ENCODE peak calls at places on chromosome 22, in nine cellular contexts. I, J, F, B, Z, K, S, G and V are unnamed samples.
A peak's percentile ranks its signal among the peaks of the same experiment; 100 is the strongest.

GRCh38 chr22:17970205-17970708 is 54.1 kb downstream of the MICAL3 start:
- DNase-seq in K (peak; percentile 40), F (peak; percentile 50), I (peak; percentile 71), B (no peak), S (no peak), J (no peak), G (no peak), Z (peak; percentile 65), V (no peak)

GRCh38 chr22:18056802-18057474 is 20.9 kb upstream of the PEX26 start:
- DNase-seq in I (no peak), B (no peak), G (no peak), J (no peak), F (no peak), S (no peak), Z (no peak), K (peak; percentile 46), V (no peak)

GRCh38 chr22:46546466-46547178 is 9.2 kb upstream of the CELSR1 start:
- DNase-seq in S (no peak), B (peak; percentile 31), J (peak; percentile 61), K (peak; percentile 63), Z (peak; percentile 24), F (no peak), I (no peak), G (no peak), V (no peak)

GRCh38 chr22:23058481-23059336 is 11.6 kb upstream of the GNAZ start:
- DNase-seq in K (no peak), S (no peak), G (no peak), I (no peak), F (no peak), J (no peak), B (peak; percentile 3), Z (no peak), V (no peak)

GRCh38 chr22:43996170-43996980 is 27.7 kb upstream of the PARVB start:
- DNase-seq in B (no peak), I (no peak), Z (no peak), F (no peak), J (peak; percentile 25), K (peak; percentile 44), S (no peak), G (peak; percentile 73), V (no peak)

GRCh38 chr22:38218661-38219331 is 17.0 kb downstream of the MAFF start:
- DNase-seq in G (peak; percentile 93), I (no peak), B (peak; percentile 93), S (peak; percentile 86), F (peak; percentile 73), J (peak; percentile 92), K (peak; percentile 91), Z (peak; percentile 90), V (peak; percentile 34)

GRCh38 chr22:32794449-32795213 is 6.9 kb upstream of the TIMP3 start:
- DNase-seq in Z (no peak), I (no peak), F (no peak), G (no peak), J (no peak), B (no peak), S (no peak), K (no peak), V (no peak)

GRCh38 chr22:36862251-36863242 is 1.7 kb downstream of the NCF4 start:
- DNase-seq in I (no peak), B (no peak), G (peak; percentile 74), Z (no peak), S (no peak), J (no peak), K (peak; percentile 26), F (no peak), V (no peak)

GRCh38 chr22:21775061-21775460 is 39.5 kb upstream of the YPEL1 start:
- DNase-seq in I (no peak), J (no peak), Z (no peak), G (no peak), S (no peak), F (no peak), B (no peak), K (no peak), V (no peak)

GRCh38 chr22:20533095-20533878 is 25.9 kb downstream of the MED15 start:
- DNase-seq in K (no peak), G (no peak), Z (no peak), F (no peak), J (no peak), B (no peak), S (no peak), I (no peak), V (no peak)

GRCh38 chr22:29325785-29326315 is 10.4 kb upstream of the RASL10A start:
- DNase-seq in S (no peak), F (no peak), I (no peak), B (no peak), Z (no peak), K (no peak), G (no peak), J (no peak), V (no peak)

GRCh38 chr22:48566741-48567140 is 1260.9 kb downstream of the BRD1 start:
- DNase-seq in G (no peak), I (peak; percentile 12), Z (no peak), F (no peak), K (no peak), J (no peak), S (no peak), B (no peak), V (no peak)

GRCh38 chr22:45192701-45193187 is 29.0 kb downstream of the NUP50 start:
- DNase-seq in S (no peak), I (no peak), Z (no peak), K (peak; percentile 81), B (no peak), J (no peak), F (no peak), G (no peak), V (no peak)
- TF ChIP-seq CTCF in S (no peak), I (no peak), Z (peak; percentile 51), K (no peak), B (peak; percentile 23), J (no peak), F (peak; percentile 16), G (no peak), V (no peak)

DNA sequence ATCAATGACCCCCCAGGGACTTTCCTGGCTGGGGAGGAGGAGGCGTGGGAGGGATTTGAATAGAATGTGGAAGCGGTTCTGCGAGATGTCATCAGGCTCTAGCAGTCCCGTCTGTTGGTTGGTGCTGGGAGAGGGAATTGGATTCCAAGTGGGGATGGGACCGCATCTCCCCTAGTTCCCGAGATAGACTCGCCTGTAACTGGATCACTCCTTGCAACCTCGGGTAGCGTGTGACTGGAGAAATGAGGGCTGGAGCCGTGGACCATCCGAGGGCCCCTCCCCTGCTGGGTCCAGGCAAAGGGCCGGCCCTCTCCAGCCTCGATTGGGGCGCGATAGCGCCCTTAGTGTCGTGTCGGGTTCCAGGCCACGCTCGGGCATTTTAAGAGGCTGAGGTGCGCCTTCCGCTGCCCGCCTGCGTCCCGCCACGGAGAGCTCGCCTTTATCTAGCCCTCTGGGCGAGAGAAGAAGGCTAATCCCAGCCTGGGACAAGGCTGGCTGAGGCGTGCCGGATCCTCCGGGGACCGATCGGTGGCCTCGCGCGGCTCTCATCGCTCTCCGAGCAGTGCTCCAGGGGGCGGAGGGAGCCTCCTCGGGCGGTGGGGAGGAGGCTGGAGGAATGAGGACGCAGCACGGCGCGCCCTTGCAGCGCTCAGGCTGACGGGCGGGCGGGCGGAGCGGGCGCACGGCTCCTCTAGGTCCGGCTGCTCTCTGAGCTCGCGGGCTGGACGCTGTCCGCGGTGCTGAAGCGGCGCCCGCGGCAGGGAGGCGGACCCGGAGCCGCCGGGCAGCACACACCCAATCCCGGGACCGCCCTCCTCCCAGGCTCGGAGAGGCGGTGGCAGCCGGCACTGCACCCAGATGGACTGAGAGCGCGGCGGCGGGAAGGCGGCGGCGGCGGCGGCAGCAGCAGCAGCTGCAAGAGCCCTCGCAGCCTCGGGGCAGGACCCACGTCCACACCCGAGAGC is 107.8 kb downstream of the OSBP2 start:
- DNase-seq in I (peak; percentile 89), F (peak; percentile 93), B (peak; percentile 96), Z (peak; percentile 77), K (peak; percentile 89), J (peak; percentile 90), S (peak; percentile 72), G (peak; percentile 80), V (peak; percentile 91)
- TF ChIP-seq CTCF in I (peak; percentile 45), F (peak; percentile 22), B (peak; percentile 6), Z (peak; percentile 19), K (peak; percentile 80), J (peak; percentile 73), S (peak; percentile 32), G (peak; percentile 46), V (peak; percentile 46)

GRCh38 chr22:24179478-24180210 is 1.6 kb upstream of the SUSD2 start:
- DNase-seq in B (no peak), J (no peak), F (no peak), Z (no peak), S (no peak), I (no peak), G (no peak), K (no peak), V (no peak)

GRCh38 chr22:24177456-24177855 is 3.8 kb upstream of the SUSD2 start:
- DNase-seq in G (no peak), Z (no peak), J (no peak), B (no peak), I (no peak), F (no peak), K (no peak), S (no peak), V (no peak)

GRCh38 chr22:24177045-24177444 is 4.2 kb upstream of the SUSD2 start:
- DNase-seq in S (no peak), F (no peak), B (no peak), I (no peak), Z (no peak), G (no peak), J (no peak), K (no peak), V (no peak)

GRCh38 chr22:24178021-24178431 is 3.3 kb upstream of the SUSD2 start:
- DNase-seq in S (no peak), G (no peak), B (no peak), F (no peak), Z (no peak), I (no peak), K (no peak), J (no peak), V (no peak)

DNA sequence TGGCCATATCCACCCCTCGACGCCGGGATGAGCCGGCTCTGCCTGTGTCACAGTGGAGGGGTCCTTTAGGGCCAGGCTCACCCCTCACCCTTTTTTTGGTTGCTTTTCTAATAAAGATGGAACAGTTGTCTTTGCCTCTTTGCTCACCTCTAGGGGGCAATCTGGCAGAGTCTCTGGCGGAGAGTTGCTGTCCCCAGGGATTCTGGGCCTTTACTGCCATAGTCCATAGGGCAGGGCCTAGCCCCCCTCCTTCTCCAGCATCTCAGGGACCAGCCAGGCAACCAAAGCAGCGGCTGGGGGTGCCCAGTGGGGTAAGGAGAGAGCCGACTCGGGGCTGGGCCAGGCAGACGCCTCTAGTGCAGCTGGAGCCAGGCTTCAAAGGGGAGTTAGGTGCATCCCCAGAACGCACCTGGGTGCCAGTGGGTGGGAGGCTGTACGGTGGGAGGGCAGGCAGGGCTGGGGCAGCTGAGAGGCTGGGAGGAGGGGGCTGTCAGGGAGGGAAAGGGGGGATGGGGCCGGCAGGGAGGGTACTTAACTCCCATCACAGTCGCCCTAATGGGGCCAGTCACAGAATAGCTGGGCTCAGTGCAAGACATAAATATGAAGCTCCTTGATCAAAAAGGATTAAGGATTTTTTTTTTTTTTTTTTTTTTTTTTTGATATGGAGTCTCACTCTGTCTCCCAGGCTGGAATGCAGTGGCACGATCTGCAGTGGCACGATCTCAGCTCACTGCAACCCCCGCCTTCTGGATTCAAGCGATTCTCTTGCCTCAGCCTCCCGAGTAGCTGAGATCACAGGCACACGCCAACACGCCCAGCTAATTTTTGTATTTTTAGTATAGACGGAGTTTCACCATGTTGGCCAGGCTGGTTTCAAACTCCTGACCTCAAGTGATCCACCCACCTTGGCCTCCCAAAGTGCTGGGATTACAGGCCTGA is 2.5 kb upstream of the SUSD2 start:
- DNase-seq in I (no peak), K (no peak), F (peak; percentile 56), Z (no peak), G (no peak), J (no peak), S (no peak), B (no peak), V (no peak)
- TF ChIP-seq CTCF in I (peak; percentile 60), K (no peak), F (peak; percentile 49), Z (peak; percentile 68), G (no peak), J (no peak), S (no peak), B (peak; percentile 23), V (peak; percentile 37)

GRCh38 chr22:50176850-50177536 is 6.5 kb downstream of the PANX2 start:
- DNase-seq in S (no peak), I (no peak), J (no peak), G (peak; percentile 59), K (no peak), Z (no peak), B (no peak), F (no peak), V (no peak)
- TF ChIP-seq CTCF in S (no peak), I (no peak), J (no peak), G (no peak), K (no peak), Z (no peak), B (no peak), F (no peak), V (no peak)